ENCODE peak calls at places on chromosomes 4 and X, in seven cellular contexts. R is sigmoid colon, D is H9, J is AG04450, G is ovary, X is fibroblast of mammary gland, Q is foreskin fibroblast. S is an unnamed sample.

GRCh38 chrX:68919707-68920106 is 90.9 kb downstream of the EFNB1 start:
- DNase-seq in R (no peak), D (no peak), J (no peak), G (no peak), X (no peak), Q (no peak), S (no peak)

GRCh38 chrX:125444659-125445058 is 125.0 kb downstream of the TEX13C start:
- DNase-seq in R (no peak), D (no peak), J (no peak), G (no peak), X (no peak), Q (no peak), S (no peak)

GRCh38 chr4:142347241-142347640 is 498.9 kb downstream of the INPP4B start:
- DNase-seq in R (no peak), D (no peak), J (no peak), G (no peak), X (peak; percentile 43), Q (no peak), S (no peak)

GRCh38 chr4:152780267-152780811 is 585 bp downstream of the ARFIP1 start:
- DNase-seq in R (no peak), D (no peak), J (no peak), G (peak; percentile 22), X (peak; percentile 33), Q (no peak), S (no peak)

GRCh38 chrX:107738272-107738671 is 37.3 kb downstream of the TSC22D3 start:
- DNase-seq in R (no peak), D (no peak), J (no peak), G (no peak), X (no peak), Q (no peak), S (no peak)

GRCh38 chrX:151754042-151754419 is 19.5 kb downstream of the CNGA2 start:
- DNase-seq in R (no peak), D (peak; percentile 36), J (peak; percentile 11), G (no peak), X (peak; percentile 79), Q (peak; percentile 47), S (peak; percentile 65)

GRCh38 chr4:108135549-108136209 is 33.1 kb downstream of the LEF1 start:
- DNase-seq in R (no peak), D (peak; percentile 86), J (no peak), G (no peak), X (no peak), Q (no peak), S (no peak)

GRCh38 chr4:119517361-119518229 is 111.0 kb downstream of the PDE5A start:
- DNase-seq in R (no peak), D (no peak), J (peak; percentile 66), G (no peak), X (peak; percentile 39), Q (peak; percentile 56), S (no peak)

GRCh38 chr4:106898621-106899230 is 137.4 kb downstream of the DKK2 start:
- DNase-seq in R (no peak), D (peak; percentile 27), J (peak; percentile 7), G (peak; percentile 53), X (peak; percentile 69), Q (peak; percentile 53), S (peak; percentile 49)

GRCh38 chr4:169342906-169343560 is 72.3 kb upstream of the SH3RF1 start:
- DNase-seq in R (no peak), D (no peak), J (no peak), G (no peak), X (peak; percentile 48), Q (peak; percentile 36), S (no peak)

GRCh38 chr4:188695261-188695660 is 556.0 kb downstream of the TRIML1 start:
- DNase-seq in R (no peak), D (no peak), J (no peak), G (no peak), X (no peak), Q (no peak), S (no peak)

GRCh38 chr4:110344165-110344564 is 131.8 kb upstream of the ENPEP start:
- DNase-seq in R (no peak), D (no peak), J (no peak), G (no peak), X (peak; percentile 2), Q (no peak), S (peak; percentile 11)

DNA sequence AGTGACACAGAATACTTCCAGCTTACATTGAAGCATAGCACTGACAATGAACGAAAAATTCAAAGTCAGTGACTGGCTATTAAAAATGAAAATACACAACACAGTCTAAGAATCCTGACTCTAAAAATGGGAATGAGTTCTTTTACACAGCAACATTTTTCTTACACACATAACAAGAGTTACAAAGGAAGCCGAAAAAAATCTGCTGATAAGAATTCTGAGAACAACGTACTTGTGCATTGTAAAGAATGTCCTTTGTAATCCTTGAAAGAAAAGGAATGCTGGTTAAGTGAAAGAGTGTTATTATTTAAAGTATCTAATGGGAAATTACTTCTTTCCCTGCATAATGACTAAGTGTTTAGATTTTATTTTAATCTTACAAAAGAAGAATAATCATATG is 199.4 kb downstream of the PRDM5 start:
- DNase-seq in R (no peak), D (no peak), J (no peak), G (no peak), X (no peak), Q (no peak), S (no peak)
- TF ChIP-seq CTCF in R (no peak), D (no peak), J (no peak), G (no peak), X (no peak), Q (no peak), S (no peak)

GRCh38 chr4:21554036-21554435 is 394.5 kb downstream of the KCNIP4 start:
- DNase-seq in R (no peak), D (no peak), J (no peak), G (no peak), X (no peak), Q (no peak), S (no peak)
- TF ChIP-seq CTCF in R (no peak), D (no peak), J (no peak), G (no peak), X (no peak), Q (no peak), S (no peak)

GRCh38 chr4:42398448-42399355 is 1.4 kb downstream of the SHISA3 start:
- DNase-seq in R (no peak), D (peak; percentile 63), J (no peak), G (no peak), X (no peak), Q (no peak), S (no peak)

GRCh38 chr4:42397256-42397634 is at the start of gene SHISA3:
- DNase-seq in R (no peak), D (peak; percentile 70), J (no peak), G (no peak), X (peak; percentile 24), Q (no peak), S (no peak)

GRCh38 chr4:42401171-42401570 is 3.9 kb downstream of the SHISA3 start:
- DNase-seq in R (no peak), D (no peak), J (no peak), G (no peak), X (no peak), Q (no peak), S (no peak)

GRCh38 chr4:42397635-42398447 is 553 bp downstream of the SHISA3 start:
- DNase-seq in R (no peak), D (no peak), J (no peak), G (no peak), X (no peak), Q (no peak), S (no peak)

DNA sequence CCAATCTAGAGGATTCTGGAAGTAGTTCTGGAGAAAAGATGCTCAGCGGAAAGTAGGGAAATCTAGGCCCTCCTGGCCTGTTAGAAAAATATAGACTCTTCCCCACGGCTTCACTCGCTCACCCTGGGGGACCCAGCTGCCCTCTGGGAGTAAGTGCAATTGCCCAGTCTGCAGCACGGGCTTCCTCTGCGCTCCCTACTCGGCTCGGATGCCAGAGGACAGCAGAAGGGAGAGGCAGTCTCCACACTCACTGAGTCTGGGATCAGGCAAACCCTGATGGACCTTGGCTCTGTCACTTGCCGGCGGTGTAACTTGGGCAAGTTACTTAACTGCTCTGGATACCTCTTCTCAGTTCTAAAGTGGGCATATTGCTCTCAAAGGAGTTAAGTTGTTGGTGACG is 2.1 kb downstream of the SHISA3 start:
- DNase-seq in R (no peak), D (peak; percentile 43), J (no peak), G (no peak), X (no peak), Q (no peak), S (no peak)
- TF ChIP-seq CTCF in R (no peak), D (peak; percentile 20), J (no peak), G (no peak), X (no peak), Q (no peak), S (no peak)

DNA sequence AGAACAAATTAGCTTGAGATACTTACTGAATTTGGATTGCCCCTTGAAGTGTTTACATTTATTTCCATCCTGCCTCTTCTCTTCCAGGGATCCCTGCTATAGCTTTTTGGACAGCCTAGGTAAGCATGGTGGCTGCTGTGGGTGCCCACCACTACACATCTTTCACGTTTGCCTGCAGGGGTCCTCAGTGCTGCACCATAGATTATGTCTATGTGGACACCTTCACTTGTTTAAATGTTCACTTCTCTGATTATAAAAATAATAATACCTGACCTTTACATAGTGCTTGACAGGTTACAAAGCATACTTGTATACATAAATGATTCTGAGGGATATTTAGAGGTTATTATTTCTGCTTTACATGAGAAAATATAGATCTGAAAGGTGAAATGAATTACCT is 67.9 kb upstream of the SLC4A4 start:
- DNase-seq in R (no peak), D (peak; percentile 38), J (no peak), G (no peak), X (peak; percentile 34), Q (no peak), S (no peak)
- TF ChIP-seq CTCF in R (no peak), D (peak; percentile 65), J (peak; percentile 50), G (no peak), X (peak; percentile 32), Q (peak; percentile 38), S (peak; percentile 47)

GRCh38 chr4:100582146-100582545 is 64.3 kb upstream of the EMCN start:
- DNase-seq in R (no peak), D (no peak), J (no peak), G (no peak), X (no peak), Q (no peak), S (no peak)

GRCh38 chr4:100574607-100575006 is 56.8 kb upstream of the EMCN start:
- DNase-seq in R (no peak), D (no peak), J (no peak), G (no peak), X (no peak), Q (no peak), S (no peak)

GRCh38 chr4:100581337-100581736 is 63.5 kb upstream of the EMCN start:
- DNase-seq in R (no peak), D (no peak), J (no peak), G (no peak), X (no peak), Q (no peak), S (no peak)

GRCh38 chr4:100576570-100576969 is 58.7 kb upstream of the EMCN start:
- DNase-seq in R (no peak), D (no peak), J (no peak), G (no peak), X (no peak), Q (no peak), S (no peak)
- TF ChIP-seq CTCF in R (no peak), D (peak; percentile 60), J (no peak), G (no peak), X (no peak), Q (no peak), S (no peak)

GRCh38 chr4:105631818-105632400 is 76.6 kb downstream of the INTS12 start:
- DNase-seq in R (no peak), D (no peak), J (no peak), G (no peak), X (peak; percentile 19), Q (no peak), S (no peak)
- TF ChIP-seq CTCF in R (no peak), D (no peak), J (no peak), G (no peak), X (peak; percentile 42), Q (peak; percentile 18), S (no peak)